ENCODE peak calls at places on chromosomes 16 and 17, in six cellular contexts. One of them, this sample, is unnamed.

GRCh38 chr17:72597354-72598087 is 476.7 kb downstream of the SOX9 start:
- DNase-seq in LoVo: no peak
- DNase-seq in G401: no peak
- DNase-seq in cardiac muscle cell: no peak
- DNase-seq in GM12865: no peak
- DNase-seq in activated CD8-positive, alpha-beta T cell treated with anti-CD3 and anti-CD28 coated beads for 36 hours: no peak
- DNase-seq in this sample: no peak

GRCh38 chr16:1908983-1909382 is 9.2 kb downstream of the HS3ST6 start:
- DNase-seq in LoVo: no peak
- DNase-seq in G401: no peak
- DNase-seq in cardiac muscle cell: no peak
- DNase-seq in GM12865: no peak
- DNase-seq in activated CD8-positive, alpha-beta T cell treated with anti-CD3 and anti-CD28 coated beads for 36 hours: no peak
- DNase-seq in this sample: no peak

GRCh38 chr16:56245197-56245596 is 53.9 kb downstream of the GNAO1 start:
- DNase-seq in LoVo: no peak
- DNase-seq in G401: no peak
- DNase-seq in cardiac muscle cell: no peak
- DNase-seq in GM12865: no peak
- DNase-seq in activated CD8-positive, alpha-beta T cell treated with anti-CD3 and anti-CD28 coated beads for 36 hours: no peak
- DNase-seq in this sample: no peak

GRCh38 chr17:62778990-62779681 is 29.0 kb downstream of the MARCHF10 start:
- DNase-seq in LoVo: peak
- DNase-seq in G401: no peak
- DNase-seq in cardiac muscle cell: peak
- DNase-seq in GM12865: no peak
- DNase-seq in activated CD8-positive, alpha-beta T cell treated with anti-CD3 and anti-CD28 coated beads for 36 hours: no peak
- DNase-seq in this sample: no peak

GRCh38 chr16:46691720-46692119 is 2.3 kb downstream of the ORC6 start:
- DNase-seq in LoVo: no peak
- DNase-seq in G401: no peak
- DNase-seq in cardiac muscle cell: peak
- DNase-seq in GM12865: peak
- DNase-seq in activated CD8-positive, alpha-beta T cell treated with anti-CD3 and anti-CD28 coated beads for 36 hours: no peak
- DNase-seq in this sample: no peak

GRCh38 chr16:2341456-2342447 is 1.2 kb upstream of the ABCA3 start:
- DNase-seq in LoVo: no peak
- DNase-seq in G401: peak
- DNase-seq in cardiac muscle cell: no peak
- DNase-seq in GM12865: peak
- DNase-seq in activated CD8-positive, alpha-beta T cell treated with anti-CD3 and anti-CD28 coated beads for 36 hours: no peak
- DNase-seq in this sample: no peak

GRCh38 chr16:87562201-87562600 is 40.1 kb upstream of the JPH3 start:
- DNase-seq in LoVo: no peak
- DNase-seq in G401: peak
- DNase-seq in cardiac muscle cell: no peak
- DNase-seq in GM12865: no peak
- DNase-seq in activated CD8-positive, alpha-beta T cell treated with anti-CD3 and anti-CD28 coated beads for 36 hours: no peak
- DNase-seq in this sample: no peak

GRCh38 chr16:84827131-84827574 is 7.4 kb downstream of the CRISPLD2 start:
- DNase-seq in LoVo: no peak
- DNase-seq in G401: no peak
- DNase-seq in cardiac muscle cell: peak
- DNase-seq in GM12865: no peak
- DNase-seq in activated CD8-positive, alpha-beta T cell treated with anti-CD3 and anti-CD28 coated beads for 36 hours: no peak
- DNase-seq in this sample: no peak

GRCh38 chr17:82845163-82845807 is 5.5 kb upstream of the ZNF750 start:
- DNase-seq in LoVo: no peak
- DNase-seq in G401: no peak
- DNase-seq in cardiac muscle cell: peak
- DNase-seq in GM12865: no peak
- DNase-seq in activated CD8-positive, alpha-beta T cell treated with anti-CD3 and anti-CD28 coated beads for 36 hours: no peak
- DNase-seq in this sample: no peak

GRCh38 chr17:30530346-30531025 is 53.3 kb downstream of the GOSR1 start:
- DNase-seq in LoVo: no peak
- DNase-seq in G401: no peak
- DNase-seq in cardiac muscle cell: peak
- DNase-seq in GM12865: no peak
- DNase-seq in activated CD8-positive, alpha-beta T cell treated with anti-CD3 and anti-CD28 coated beads for 36 hours: no peak
- DNase-seq in this sample: no peak

GRCh38 chr17:38334480-38335364 is 9.0 kb downstream of the GPR179 start:
- DNase-seq in LoVo: no peak
- DNase-seq in G401: no peak
- DNase-seq in cardiac muscle cell: no peak
- DNase-seq in GM12865: no peak
- DNase-seq in activated CD8-positive, alpha-beta T cell treated with anti-CD3 and anti-CD28 coated beads for 36 hours: no peak
- DNase-seq in this sample: no peak

GRCh38 chr17:77427471-77427991 is 286.8 kb downstream of the SEC14L1 start:
- DNase-seq in LoVo: no peak
- DNase-seq in G401: no peak
- DNase-seq in cardiac muscle cell: peak
- DNase-seq in GM12865: no peak
- DNase-seq in activated CD8-positive, alpha-beta T cell treated with anti-CD3 and anti-CD28 coated beads for 36 hours: no peak
- DNase-seq in this sample: no peak

GRCh38 chr16:70681382-70682238 is 4.2 kb downstream of the MTSS2 start:
- DNase-seq in LoVo: no peak
- DNase-seq in G401: no peak
- DNase-seq in cardiac muscle cell: no peak
- DNase-seq in GM12865: no peak
- DNase-seq in activated CD8-positive, alpha-beta T cell treated with anti-CD3 and anti-CD28 coated beads for 36 hours: no peak
- DNase-seq in this sample: no peak

GRCh38 chr17:78862073-78863023 is 21.7 kb upstream of the USP36 start:
- DNase-seq in LoVo: peak
- DNase-seq in G401: no peak
- DNase-seq in cardiac muscle cell: peak
- DNase-seq in GM12865: no peak
- DNase-seq in activated CD8-positive, alpha-beta T cell treated with anti-CD3 and anti-CD28 coated beads for 36 hours: no peak
- DNase-seq in this sample: no peak

GRCh38 chr17:19937522-19937921 is 40.1 kb downstream of the AKAP10 start:
- DNase-seq in LoVo: no peak
- DNase-seq in G401: no peak
- DNase-seq in cardiac muscle cell: peak
- DNase-seq in GM12865: no peak
- DNase-seq in activated CD8-positive, alpha-beta T cell treated with anti-CD3 and anti-CD28 coated beads for 36 hours: no peak
- DNase-seq in this sample: no peak

GRCh38 chr16:87333581-87334331 is 16.6 kb upstream of the C16orf95 start:
- DNase-seq in LoVo: no peak
- DNase-seq in G401: no peak
- DNase-seq in cardiac muscle cell: no peak
- DNase-seq in GM12865: no peak
- DNase-seq in activated CD8-positive, alpha-beta T cell treated with anti-CD3 and anti-CD28 coated beads for 36 hours: no peak
- DNase-seq in this sample: no peak

GRCh38 chr17:59840908-59841666 is 51.7 kb downstream of the TUBD1 start:
- DNase-seq in LoVo: no peak
- DNase-seq in G401: no peak
- DNase-seq in cardiac muscle cell: peak
- DNase-seq in GM12865: peak
- DNase-seq in activated CD8-positive, alpha-beta T cell treated with anti-CD3 and anti-CD28 coated beads for 36 hours: peak
- DNase-seq in this sample: no peak

GRCh38 chr17:42055003-42055402 is 4.6 kb upstream of the C17orf113 start:
- DNase-seq in LoVo: no peak
- DNase-seq in G401: no peak
- DNase-seq in cardiac muscle cell: no peak
- DNase-seq in GM12865: no peak
- DNase-seq in activated CD8-positive, alpha-beta T cell treated with anti-CD3 and anti-CD28 coated beads for 36 hours: no peak
- DNase-seq in this sample: no peak

GRCh38 chr16:70805787-70806186 is 4.8 kb upstream of the VAC14 start:
- DNase-seq in LoVo: no peak
- DNase-seq in G401: no peak
- DNase-seq in cardiac muscle cell: peak
- DNase-seq in GM12865: no peak
- DNase-seq in activated CD8-positive, alpha-beta T cell treated with anti-CD3 and anti-CD28 coated beads for 36 hours: no peak
- DNase-seq in this sample: no peak

GRCh38 chr16:88499314-88499713 is 46.2 kb downstream of the ZFPM1 start:
- DNase-seq in LoVo: no peak
- DNase-seq in G401: no peak
- DNase-seq in cardiac muscle cell: no peak
- DNase-seq in GM12865: no peak
- DNase-seq in activated CD8-positive, alpha-beta T cell treated with anti-CD3 and anti-CD28 coated beads for 36 hours: no peak
- DNase-seq in this sample: no peak

GRCh38 chr16:89984215-89984614 is 35.0 kb downstream of the DBNDD1 start:
- DNase-seq in LoVo: no peak
- DNase-seq in G401: no peak
- DNase-seq in cardiac muscle cell: no peak
- DNase-seq in GM12865: no peak
- DNase-seq in activated CD8-positive, alpha-beta T cell treated with anti-CD3 and anti-CD28 coated beads for 36 hours: no peak
- DNase-seq in this sample: no peak

GRCh38 chr16:88316941-88317618 is 65.7 kb upstream of the ZNF469 start:
- DNase-seq in LoVo: no peak
- DNase-seq in G401: no peak
- DNase-seq in cardiac muscle cell: no peak
- DNase-seq in GM12865: no peak
- DNase-seq in activated CD8-positive, alpha-beta T cell treated with anti-CD3 and anti-CD28 coated beads for 36 hours: no peak
- DNase-seq in this sample: no peak

GRCh38 chr16:86554917-86555762 is at the start of gene MTHFSD:
- DNase-seq in LoVo: peak
- DNase-seq in G401: peak
- DNase-seq in cardiac muscle cell: peak
- DNase-seq in GM12865: peak
- DNase-seq in activated CD8-positive, alpha-beta T cell treated with anti-CD3 and anti-CD28 coated beads for 36 hours: peak
- DNase-seq in this sample: peak

GRCh38 chr17:15883617-15884111 is 61.3 kb upstream of the ADORA2B start:
- DNase-seq in LoVo: peak
- DNase-seq in G401: no peak
- DNase-seq in cardiac muscle cell: peak
- DNase-seq in GM12865: no peak
- DNase-seq in activated CD8-positive, alpha-beta T cell treated with anti-CD3 and anti-CD28 coated beads for 36 hours: no peak
- DNase-seq in this sample: no peak

GRCh38 chr16:15874745-15875314 is 13.6 kb downstream of the CEP20 start:
- DNase-seq in LoVo: peak
- DNase-seq in G401: peak
- DNase-seq in cardiac muscle cell: peak
- DNase-seq in GM12865: peak
- DNase-seq in activated CD8-positive, alpha-beta T cell treated with anti-CD3 and anti-CD28 coated beads for 36 hours: peak
- DNase-seq in this sample: no peak

GRCh38 chr17:62085511-62086408 is 20.7 kb upstream of the MED13 start:
- DNase-seq in LoVo: no peak
- DNase-seq in G401: no peak
- DNase-seq in cardiac muscle cell: no peak
- DNase-seq in GM12865: peak
- DNase-seq in activated CD8-positive, alpha-beta T cell treated with anti-CD3 and anti-CD28 coated beads for 36 hours: peak
- DNase-seq in this sample: peak

GRCh38 chr16:15973460-15973859 is 24.0 kb downstream of the ABCC1 start:
- DNase-seq in LoVo: no peak
- DNase-seq in G401: no peak
- DNase-seq in cardiac muscle cell: peak
- DNase-seq in GM12865: no peak
- DNase-seq in activated CD8-positive, alpha-beta T cell treated with anti-CD3 and anti-CD28 coated beads for 36 hours: no peak
- DNase-seq in this sample: no peak

GRCh38 chr16:85554114-85554790 is 58.9 kb upstream of the GSE1 start:
- DNase-seq in LoVo: peak
- DNase-seq in G401: peak
- DNase-seq in cardiac muscle cell: peak
- DNase-seq in GM12865: peak
- DNase-seq in activated CD8-positive, alpha-beta T cell treated with anti-CD3 and anti-CD28 coated beads for 36 hours: peak
- DNase-seq in this sample: peak

GRCh38 chr17:67511012-67511411 is 133.9 kb downstream of the PITPNC1 start:
- DNase-seq in LoVo: no peak
- DNase-seq in G401: no peak
- DNase-seq in cardiac muscle cell: no peak
- DNase-seq in GM12865: no peak
- DNase-seq in activated CD8-positive, alpha-beta T cell treated with anti-CD3 and anti-CD28 coated beads for 36 hours: no peak
- DNase-seq in this sample: no peak

GRCh38 chr16:13120557-13120956 is 219.2 kb downstream of the SHISA9 start:
- DNase-seq in LoVo: no peak
- DNase-seq in G401: no peak
- DNase-seq in cardiac muscle cell: no peak
- DNase-seq in GM12865: no peak
- DNase-seq in activated CD8-positive, alpha-beta T cell treated with anti-CD3 and anti-CD28 coated beads for 36 hours: no peak
- DNase-seq in this sample: no peak